ENCODE peak calls at places on chromosomes 7 and 10, in six cellular contexts. One of them, this sample, is unnamed.

GRCh38 chr7:158061884-158062656 is 525.6 kb downstream of the PTPRN2 start:
- DNase-seq in mesothelial cell of epicardium: no peak
- DNase-seq in progenitor cell of endocrine pancreas: no peak
- DNase-seq in upper lobe of right lung: peak; percentile 38
- DNase-seq in GM23338: no peak
- DNase-seq in HCT116: no peak
- DNase-seq in this sample: no peak

GRCh38 chr10:4514445-4515108 is 311.4 kb upstream of the AKR1E2 start:
- DNase-seq in upper lobe of right lung: peak; percentile 72
- DNase-seq in progenitor cell of endocrine pancreas: no peak
- DNase-seq in mesothelial cell of epicardium: no peak
- DNase-seq in GM23338: no peak
- DNase-seq in HCT116: no peak
- DNase-seq in this sample: no peak

GRCh38 chr10:36676321-36677169 is 448.9 kb upstream of the ANKRD30A start:
- DNase-seq in HCT116: no peak
- DNase-seq in upper lobe of right lung: no peak
- DNase-seq in mesothelial cell of epicardium: no peak
- DNase-seq in GM23338: no peak
- DNase-seq in progenitor cell of endocrine pancreas: no peak
- DNase-seq in this sample: no peak

GRCh38 chr7:86904949-86905834 is 154.3 kb downstream of the ELAPOR2 start:
- DNase-seq in mesothelial cell of epicardium: no peak
- DNase-seq in progenitor cell of endocrine pancreas: no peak
- DNase-seq in GM23338: peak; percentile 67
- DNase-seq in upper lobe of right lung: no peak
- DNase-seq in HCT116: no peak
- DNase-seq in this sample: no peak

GRCh38 chr7:129376076-129376777 is 58.0 kb upstream of the STRIP2 start:
- DNase-seq in HCT116: peak; percentile 32
- DNase-seq in upper lobe of right lung: no peak
- DNase-seq in progenitor cell of endocrine pancreas: no peak
- DNase-seq in mesothelial cell of epicardium: no peak
- DNase-seq in GM23338: peak; percentile 68
- DNase-seq in this sample: no peak

GRCh38 chr7:37353949-37354660 is 94.6 kb downstream of the ELMO1 start:
- DNase-seq in HCT116: no peak
- DNase-seq in mesothelial cell of epicardium: no peak
- DNase-seq in progenitor cell of endocrine pancreas: no peak
- DNase-seq in upper lobe of right lung: no peak
- DNase-seq in GM23338: no peak
- DNase-seq in this sample: no peak

GRCh38 chr7:80921130-80921529 is 2.3 kb upstream of the SEMA3C start:
- DNase-seq in progenitor cell of endocrine pancreas: no peak
- DNase-seq in GM23338: no peak
- DNase-seq in mesothelial cell of epicardium: no peak
- DNase-seq in HCT116: no peak
- DNase-seq in upper lobe of right lung: no peak
- DNase-seq in this sample: no peak

GRCh38 chr10:12418000-12418399 is 68.7 kb downstream of the CAMK1D start:
- DNase-seq in progenitor cell of endocrine pancreas: no peak
- DNase-seq in upper lobe of right lung: peak; percentile 19
- DNase-seq in mesothelial cell of epicardium: no peak
- DNase-seq in GM23338: no peak
- DNase-seq in HCT116: no peak
- DNase-seq in this sample: no peak

GRCh38 chr10:95422196-95422595 is 131.4 kb upstream of the PDLIM1 start:
- DNase-seq in progenitor cell of endocrine pancreas: no peak
- DNase-seq in GM23338: no peak
- DNase-seq in mesothelial cell of epicardium: no peak
- DNase-seq in upper lobe of right lung: no peak
- DNase-seq in HCT116: no peak
- DNase-seq in this sample: no peak

GRCh38 chr7:50303082-50303893 is 1.2 kb upstream of the IKZF1 start:
- DNase-seq in GM23338: peak; percentile 63
- DNase-seq in upper lobe of right lung: no peak
- DNase-seq in HCT116: no peak
- DNase-seq in mesothelial cell of epicardium: no peak
- DNase-seq in progenitor cell of endocrine pancreas: no peak
- DNase-seq in this sample: no peak

GRCh38 chr10:101065479-101066145 is 3.8 kb downstream of the KAZALD1 start:
- DNase-seq in GM23338: no peak
- DNase-seq in progenitor cell of endocrine pancreas: no peak
- DNase-seq in mesothelial cell of epicardium: no peak
- DNase-seq in HCT116: no peak
- DNase-seq in upper lobe of right lung: no peak
- DNase-seq in this sample: no peak

GRCh38 chr10:15879058-15879457 is 18.8 kb upstream of the MINDY3 start:
- DNase-seq in HCT116: no peak
- DNase-seq in progenitor cell of endocrine pancreas: no peak
- DNase-seq in mesothelial cell of epicardium: no peak
- DNase-seq in GM23338: peak; percentile 57
- DNase-seq in upper lobe of right lung: no peak
- DNase-seq in this sample: no peak

GRCh38 chr10:77943086-77943901 is 16.7 kb upstream of the DLG5 start:
- DNase-seq in GM23338: peak; percentile 63
- DNase-seq in mesothelial cell of epicardium: no peak
- DNase-seq in progenitor cell of endocrine pancreas: no peak
- DNase-seq in upper lobe of right lung: no peak
- DNase-seq in HCT116: peak; percentile 57
- DNase-seq in this sample: no peak

GRCh38 chr7:2601065-2601464 is 30.7 kb upstream of the TTYH3 start:
- DNase-seq in GM23338: peak; percentile 84
- DNase-seq in HCT116: no peak
- DNase-seq in progenitor cell of endocrine pancreas: no peak
- DNase-seq in upper lobe of right lung: no peak
- DNase-seq in mesothelial cell of epicardium: no peak
- DNase-seq in this sample: no peak

GRCh38 chr7:130273863-130274262 is 7.2 kb downstream of the CPA2 start:
- DNase-seq in HCT116: no peak
- DNase-seq in mesothelial cell of epicardium: no peak
- DNase-seq in upper lobe of right lung: no peak
- DNase-seq in GM23338: peak; percentile 58
- DNase-seq in progenitor cell of endocrine pancreas: no peak
- DNase-seq in this sample: no peak

GRCh38 chr7:75842836-75843446 is 29.3 kb upstream of the CCL24 start:
- DNase-seq in mesothelial cell of epicardium: no peak
- DNase-seq in progenitor cell of endocrine pancreas: no peak
- DNase-seq in GM23338: no peak
- DNase-seq in upper lobe of right lung: no peak
- DNase-seq in HCT116: no peak
- DNase-seq in this sample: no peak

GRCh38 chr10:129547583-129547982 is 80.5 kb downstream of the MGMT start:
- DNase-seq in GM23338: no peak
- DNase-seq in mesothelial cell of epicardium: no peak
- DNase-seq in progenitor cell of endocrine pancreas: no peak
- DNase-seq in upper lobe of right lung: no peak
- DNase-seq in HCT116: no peak
- DNase-seq in this sample: no peak

GRCh38 chr7:141012044-141012685 is 2.6 kb downstream of the MRPS33 start:
- DNase-seq in HCT116: peak; percentile 65
- DNase-seq in upper lobe of right lung: no peak
- DNase-seq in progenitor cell of endocrine pancreas: peak; percentile 55
- DNase-seq in GM23338: peak; percentile 81
- DNase-seq in mesothelial cell of epicardium: no peak
- DNase-seq in this sample: peak; percentile 66

GRCh38 chr7:42774436-42774835 is 137.4 kb downstream of the C7orf25 start:
- DNase-seq in HCT116: no peak
- DNase-seq in upper lobe of right lung: no peak
- DNase-seq in GM23338: no peak
- DNase-seq in mesothelial cell of epicardium: no peak
- DNase-seq in progenitor cell of endocrine pancreas: no peak
- DNase-seq in this sample: no peak

GRCh38 chr7:32477649-32477980 is 12.6 kb downstream of the LSM5 start:
- DNase-seq in mesothelial cell of epicardium: no peak
- DNase-seq in upper lobe of right lung: no peak
- DNase-seq in progenitor cell of endocrine pancreas: no peak
- DNase-seq in GM23338: no peak
- DNase-seq in HCT116: no peak
- DNase-seq in this sample: no peak

GRCh38 chr7:32476816-32477648 is 13.1 kb downstream of the LSM5 start:
- DNase-seq in progenitor cell of endocrine pancreas: no peak
- DNase-seq in HCT116: no peak
- DNase-seq in upper lobe of right lung: no peak
- DNase-seq in mesothelial cell of epicardium: no peak
- DNase-seq in GM23338: no peak
- DNase-seq in this sample: no peak

GRCh38 chr7:32472015-32472414 is 18.2 kb downstream of the LSM5 start:
- DNase-seq in upper lobe of right lung: no peak
- DNase-seq in HCT116: no peak
- DNase-seq in mesothelial cell of epicardium: no peak
- DNase-seq in progenitor cell of endocrine pancreas: no peak
- DNase-seq in GM23338: no peak
- DNase-seq in this sample: no peak

GRCh38 chr7:32470871-32471270 is 19.3 kb downstream of the LSM5 start:
- DNase-seq in HCT116: no peak
- DNase-seq in GM23338: no peak
- DNase-seq in progenitor cell of endocrine pancreas: no peak
- DNase-seq in mesothelial cell of epicardium: no peak
- DNase-seq in upper lobe of right lung: no peak
- DNase-seq in this sample: no peak

DNA sequence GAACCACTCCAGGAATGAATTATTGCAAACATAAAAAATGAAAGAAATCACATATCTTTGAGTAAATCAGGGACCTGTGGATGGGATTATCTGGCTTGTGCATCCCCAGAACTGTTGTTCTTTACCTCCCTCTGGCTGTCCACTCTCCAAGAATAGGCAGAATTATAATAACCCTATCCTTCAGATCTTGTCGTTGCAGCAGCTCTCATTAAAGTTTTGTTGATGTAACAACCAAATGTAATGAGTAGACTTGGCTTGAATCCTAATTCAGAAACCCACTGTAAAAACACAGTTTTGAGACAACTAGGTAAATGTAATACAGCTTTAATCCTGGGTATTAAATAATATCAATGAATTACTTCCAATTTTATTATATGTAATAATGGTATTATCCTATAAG is 16.2 kb downstream of the LSM5 start:
- DNase-seq in mesothelial cell of epicardium: no peak
- DNase-seq in upper lobe of right lung: no peak
- DNase-seq in GM23338: no peak
- DNase-seq in HCT116: no peak
- DNase-seq in progenitor cell of endocrine pancreas: no peak
- DNase-seq in this sample: no peak
- TF ChIP-seq CTCF in mesothelial cell of epicardium: no peak
- TF ChIP-seq CTCF in upper lobe of right lung: no peak
- TF ChIP-seq CTCF in GM23338: no peak
- TF ChIP-seq CTCF in HCT116: no peak
- TF ChIP-seq CTCF in progenitor cell of endocrine pancreas: no peak
- TF ChIP-seq CTCF in this sample: no peak

DNA sequence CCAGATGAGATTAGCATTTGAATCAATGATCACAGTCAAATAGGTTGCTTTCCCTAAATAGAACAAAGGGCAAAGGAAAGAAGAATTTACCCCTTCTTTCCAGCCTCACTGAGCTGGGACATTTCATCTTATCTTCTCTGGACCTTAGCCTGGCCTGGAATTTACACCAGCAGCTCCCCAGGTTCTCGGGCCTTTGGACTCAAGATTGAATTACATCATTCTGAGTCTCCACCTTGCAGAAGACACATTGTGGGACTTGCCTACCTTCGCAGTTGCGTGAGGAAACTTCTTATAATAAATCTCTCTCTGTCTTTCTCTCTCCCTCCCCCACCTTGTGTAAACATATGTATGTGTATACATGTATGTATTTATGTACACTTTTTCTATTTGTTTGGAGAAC is 732.4 kb downstream of the IPMK start:
- DNase-seq in upper lobe of right lung: no peak
- DNase-seq in progenitor cell of endocrine pancreas: no peak
- DNase-seq in GM23338: peak; percentile 16
- DNase-seq in HCT116: no peak
- DNase-seq in mesothelial cell of epicardium: no peak
- DNase-seq in this sample: no peak
- TF ChIP-seq CTCF in upper lobe of right lung: no peak
- TF ChIP-seq CTCF in progenitor cell of endocrine pancreas: no peak
- TF ChIP-seq CTCF in GM23338: no peak
- TF ChIP-seq CTCF in HCT116: no peak
- TF ChIP-seq CTCF in mesothelial cell of epicardium: no peak
- TF ChIP-seq CTCF in this sample: no peak

DNA sequence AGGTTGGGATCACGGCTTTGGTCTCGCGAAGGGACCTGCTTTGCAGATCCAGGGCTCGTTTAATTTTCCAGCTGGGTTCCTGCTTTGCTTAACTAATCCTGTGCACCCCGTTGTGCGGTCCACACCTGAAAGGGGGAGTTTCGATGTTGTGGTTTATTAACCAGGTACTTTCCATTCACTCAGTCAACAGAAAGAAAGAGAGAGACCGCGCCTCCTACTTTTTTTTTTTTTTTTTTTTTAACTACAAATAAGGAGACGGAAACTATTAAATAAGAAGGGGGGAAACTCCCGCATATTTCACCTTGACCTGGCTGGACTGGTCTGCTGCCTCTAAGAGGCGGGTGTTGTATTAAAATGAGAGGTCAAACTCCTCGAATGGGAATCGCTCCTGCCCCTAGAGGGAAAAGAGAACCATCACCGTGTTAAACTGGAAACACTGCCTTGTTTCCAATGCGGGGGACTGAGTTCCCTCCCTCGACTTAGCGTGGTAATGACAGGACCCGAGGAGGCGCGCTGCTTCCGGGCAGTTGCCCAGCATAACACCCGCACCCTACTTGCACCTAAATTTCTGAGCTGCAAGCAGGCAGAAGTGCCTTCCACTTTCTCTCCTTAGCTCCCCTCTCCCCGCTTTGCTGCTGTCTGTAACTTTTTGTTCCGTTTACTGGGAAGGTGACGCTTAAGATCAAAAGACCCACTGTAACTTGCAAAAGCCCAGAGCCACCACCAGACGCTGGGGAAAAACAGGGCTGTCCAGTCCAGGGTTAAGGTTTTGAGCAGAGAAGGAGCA is 1.1 kb upstream of the ITGB8 start:
- DNase-seq in upper lobe of right lung: peak; percentile 74
- DNase-seq in progenitor cell of endocrine pancreas: peak; percentile 51
- DNase-seq in HCT116: peak; percentile 83
- DNase-seq in mesothelial cell of epicardium: peak; percentile 26
- DNase-seq in GM23338: peak; percentile 90
- DNase-seq in this sample: no peak
- TF ChIP-seq CTCF in upper lobe of right lung: peak; percentile 34
- TF ChIP-seq CTCF in progenitor cell of endocrine pancreas: peak; percentile 49
- TF ChIP-seq CTCF in HCT116: peak; percentile 18
- TF ChIP-seq CTCF in mesothelial cell of epicardium: peak; percentile 20
- TF ChIP-seq CTCF in GM23338: peak; percentile 29
- TF ChIP-seq CTCF in this sample: no peak

DNA sequence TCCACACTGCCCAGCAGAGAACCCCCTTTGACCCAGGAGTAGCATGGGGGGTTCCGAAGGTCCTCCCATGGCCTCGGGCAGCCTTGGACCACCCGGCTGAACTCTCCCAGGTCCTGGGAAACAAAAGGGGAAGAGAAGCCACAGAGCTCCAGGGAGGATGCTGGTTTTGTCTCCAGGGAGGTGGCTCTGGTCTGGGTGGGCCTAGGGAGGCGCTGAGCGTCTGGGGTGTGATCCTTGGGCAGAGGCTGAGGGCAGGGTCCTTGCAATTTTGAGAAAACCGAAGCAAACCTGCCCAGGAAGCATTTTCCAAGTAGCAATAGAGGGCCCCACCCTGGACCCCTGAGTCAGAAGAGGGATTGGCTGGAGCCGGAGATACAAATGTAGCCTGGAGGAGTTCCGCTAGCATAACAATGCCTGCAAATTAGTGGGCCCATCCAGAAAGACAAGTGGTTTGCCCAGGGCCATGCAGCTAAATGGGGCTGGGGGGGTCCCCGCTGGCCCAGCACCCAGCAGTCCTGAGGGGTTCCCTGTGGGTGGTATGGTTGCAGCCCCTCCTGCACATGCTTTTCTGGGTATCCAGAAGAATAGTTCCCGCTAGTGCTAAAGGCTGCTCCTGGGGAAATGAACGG is 2.0 kb downstream of the UTF1 start:
- DNase-seq in upper lobe of right lung: no peak
- DNase-seq in mesothelial cell of epicardium: no peak
- DNase-seq in HCT116: no peak
- DNase-seq in GM23338: peak; percentile 71
- DNase-seq in progenitor cell of endocrine pancreas: no peak
- DNase-seq in this sample: no peak
- TF ChIP-seq CTCF in upper lobe of right lung: no peak
- TF ChIP-seq CTCF in mesothelial cell of epicardium: no peak
- TF ChIP-seq CTCF in HCT116: no peak
- TF ChIP-seq CTCF in GM23338: no peak
- TF ChIP-seq CTCF in progenitor cell of endocrine pancreas: no peak
- TF ChIP-seq CTCF in this sample: no peak

This sample was measured in natural killer cell.